ENCODE peak calls at places on chromosomes 5 and 9, in six cellular contexts. Q is Peyer's patch, B is HT-29, A is dorsolateral prefrontal cortex, U is SK-MEL-5, M is GM18507. E is an unnamed sample.

GRCh38 chr5:142869883-142870282 is 99.7 kb downstream of the ARHGAP26 start:
- DNase-seq in B (peak), A (no peak), U (no peak), M (no peak), Q (no peak), E (no peak)

GRCh38 chr5:149583394-149583793 is 2.1 kb downstream of the ARHGEF37 start:
- DNase-seq in Q (no peak), B (no peak), M (no peak), U (no peak), A (peak), E (no peak)

GRCh38 chr5:105924366-105924765 is 1746.4 kb downstream of the EFNA5 start:
- DNase-seq in A (no peak), Q (no peak), M (no peak), U (no peak), B (no peak), E (no peak)

GRCh38 chr5:2680979-2681378 is 70.5 kb downstream of the IRX2 start:
- DNase-seq in A (no peak), B (no peak), M (no peak), Q (no peak), U (no peak), E (no peak)

GRCh38 chr9:16363073-16363781 is 507.2 kb downstream of the BNC2 start:
- DNase-seq in B (no peak), Q (no peak), M (no peak), U (no peak), A (no peak), E (no peak)

GRCh38 chr9:110452227-110452801 is 114.7 kb upstream of the TXNDC8 start:
- DNase-seq in A (no peak), Q (no peak), M (no peak), B (peak), U (peak), E (no peak)

GRCh38 chr9:127311239-127311741 is 46.7 kb downstream of the GARNL3 start:
- DNase-seq in M (no peak), U (peak), Q (no peak), B (peak), A (no peak), E (no peak)

GRCh38 chr9:78234810-78235209 is 1.1 kb upstream of the CEP78 start:
- DNase-seq in U (no peak), B (peak), M (no peak), A (no peak), Q (no peak), E (no peak)

GRCh38 chr5:172981931-172982330 is 1.6 kb upstream of the ATP6V0E1 start:
- DNase-seq in A (no peak), U (no peak), Q (no peak), M (no peak), B (no peak), E (no peak)

GRCh38 chr5:151157426-151158286 is at the start of gene ANXA6:
- DNase-seq in M (no peak), Q (peak), U (peak), B (peak), A (peak), E (peak)